ENCODE peak calls at places on chromosomes 13 and 19, in six cellular contexts. V is neural progenitor cell, F is HFF-Myc, M is RWPE1, J is epithelial cell of proximal tubule, O is endodermal cell. W is an unnamed sample.

GRCh38 chr13:19634129-19634740 is 776 bp downstream of the MPHOSPH8 start:
- DNase-seq in V (peak; percentile 19), J (no peak), F (no peak), M (no peak), O (peak; percentile 53), W (peak; percentile 33)

GRCh38 chr13:99307648-99308339 is 595 bp upstream of the GPR183 start:
- DNase-seq in O (peak; percentile 71), F (no peak), M (peak; percentile 21), V (no peak), J (peak; percentile 72), W (peak; percentile 38)

GRCh38 chr13:65710514-65710913 is 1519.6 kb downstream of the PCDH9 start:
- DNase-seq in J (no peak), O (no peak), M (no peak), F (no peak), V (no peak), W (no peak)

GRCh38 chr19:33606556-33606955 is 15.2 kb upstream of the CHST8 start:
- DNase-seq in V (no peak), M (no peak), O (no peak), F (no peak), J (no peak), W (no peak)

GRCh38 chr13:48411281-48412099 is 1.4 kb downstream of the LPAR6 start:
- DNase-seq in F (no peak), O (no peak), M (no peak), V (peak; percentile 11), J (no peak), W (peak; percentile 27)

GRCh38 chr13:91248249-91248648 is 99.2 kb upstream of the MIR17HG start:
- DNase-seq in O (no peak), M (no peak), F (no peak), J (no peak), V (no peak), W (no peak)

GRCh38 chr13:71877280-71877653 is 10.3 kb upstream of the DACH1 start:
- DNase-seq in F (no peak), V (peak; percentile 84), O (peak; percentile 78), J (no peak), M (no peak), W (no peak)

GRCh38 chr19:10036601-10037071 is 23.4 kb downstream of the RDH8 start:
- DNase-seq in V (no peak), O (no peak), F (no peak), J (peak; percentile 27), M (no peak), W (peak; percentile 28)

GRCh38 chr19:16153582-16154336 is 10.3 kb downstream of the HSH2D start:
- DNase-seq in M (no peak), F (no peak), O (peak; percentile 70), J (no peak), V (peak; percentile 46), W (no peak)

GRCh38 chr13:42110410-42111155 is 62.1 kb downstream of the DGKH start:
- DNase-seq in F (peak; percentile 87), J (peak; percentile 69), V (peak; percentile 60), M (peak; percentile 50), O (no peak), W (peak; percentile 82)

GRCh38 chr13:77789386-77789785 is 91.9 kb downstream of the SLAIN1 start:
- DNase-seq in V (no peak), O (no peak), F (no peak), M (no peak), J (no peak), W (no peak)

GRCh38 chr19:16899566-16900075 is 10.8 kb downstream of the F2RL3 start:
- DNase-seq in V (peak; percentile 62), F (no peak), M (no peak), O (peak; percentile 87), J (no peak), W (peak; percentile 62)

GRCh38 chr13:113329656-113330312 is 32.7 kb downstream of the LAMP1 start:
- DNase-seq in F (no peak), M (no peak), V (no peak), J (no peak), O (no peak), W (no peak)

GRCh38 chr19:16118489-16119033 is 6.9 kb downstream of the RAB8A start:
- DNase-seq in O (no peak), J (no peak), F (no peak), V (no peak), M (no peak), W (no peak)

GRCh38 chr13:21696865-21697448 is 26.1 kb downstream of the FGF9 start:
- DNase-seq in M (no peak), J (no peak), F (no peak), O (no peak), V (no peak), W (no peak)

GRCh38 chr19:54105796-54106195 is 3.1 kb downstream of the NDUFA3 start:
- DNase-seq in F (no peak), O (peak; percentile 35), J (no peak), M (no peak), V (no peak), W (no peak)

GRCh38 chr19:18415177-18415867 is 3.9 kb upstream of the SSBP4 start:
- DNase-seq in O (no peak), F (peak; percentile 89), M (no peak), J (no peak), V (no peak), W (no peak)

GRCh38 chr19:3458229-3458555 is 22.1 kb downstream of the SMIM24 start:
- DNase-seq in O (peak; percentile 76), V (peak; percentile 55), M (no peak), J (no peak), F (no peak), W (no peak)

GRCh38 chr13:98577823-98578285 is 947 bp upstream of the STK24 start:
- DNase-seq in F (no peak), V (no peak), M (no peak), O (peak; percentile 73), J (no peak), W (no peak)

GRCh38 chr19:38852231-38853044 is 2.7 kb upstream of the HNRNPL start:
- DNase-seq in M (peak; percentile 47), O (peak; percentile 77), V (peak; percentile 60), F (no peak), J (no peak), W (peak; percentile 58)

GRCh38 chr13:59250276-59250990 is 913.3 kb downstream of the DIAPH3 start:
- DNase-seq in J (no peak), F (no peak), M (no peak), V (no peak), O (no peak), W (no peak)

GRCh38 chr13:113860051-113860471 is 3.8 kb downstream of the GAS6 start:
- DNase-seq in O (peak; percentile 74), F (no peak), M (no peak), V (no peak), J (no peak), W (no peak)

GRCh38 chr13:78022164-78022877 is 103.7 kb upstream of the EDNRB start:
- DNase-seq in V (no peak), O (no peak), M (peak; percentile 18), J (peak; percentile 12), F (peak; percentile 31), W (peak; percentile 41)

GRCh38 chr19:35704218-35704617 is at the start of gene ZBTB32:
- DNase-seq in J (no peak), O (peak; percentile 91), M (peak; percentile 75), F (peak; percentile 14), V (peak; percentile 80), W (no peak)

GRCh38 chr13:27556109-27556508 is 64.2 kb downstream of the LNX2 start:
- DNase-seq in V (no peak), O (no peak), J (no peak), M (no peak), F (no peak), W (peak; percentile 83)

GRCh38 chr19:8074501-8074900 is 21.9 kb downstream of the CCL25 start:
- DNase-seq in M (no peak), V (no peak), F (no peak), J (no peak), O (peak; percentile 32), W (no peak)

GRCh38 chr19:56111601-56112312 is 9.3 kb downstream of the ZNF787 start:
- DNase-seq in V (peak; percentile 37), O (no peak), M (peak; percentile 17), F (no peak), J (no peak), W (no peak)

GRCh38 chr19:35357867-35358573 is at the start of gene FFAR3:
- DNase-seq in V (no peak), J (no peak), O (peak; percentile 26), M (no peak), F (no peak), W (peak; percentile 30)

DNA sequence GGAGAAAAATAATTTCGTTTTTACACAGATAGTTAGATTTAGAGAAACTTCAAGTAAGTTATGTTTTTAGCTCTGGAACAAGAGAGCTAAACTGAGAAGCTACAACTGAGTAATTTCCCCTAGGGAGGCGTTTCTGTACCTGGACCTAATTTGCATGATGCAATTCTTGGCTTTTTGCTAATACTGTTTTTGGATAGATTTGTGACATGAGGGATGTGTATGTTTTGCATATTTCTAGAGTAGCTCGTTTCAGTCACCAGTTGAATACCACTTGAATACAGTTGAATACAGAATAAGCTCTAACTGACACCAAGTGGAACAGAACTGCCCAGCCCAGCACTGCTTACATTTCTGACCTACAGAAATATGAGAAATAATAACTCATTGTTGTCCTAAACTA is 1227.9 kb upstream of the SPRY2 start:
- DNase-seq in J (no peak), F (no peak), M (no peak), O (no peak), V (no peak), W (no peak)
- TF ChIP-seq CTCF in J (no peak), F (no peak), M (no peak), O (no peak), V (no peak), W (no peak)

GRCh38 chr19:41377977-41378707 is 1.8 kb downstream of the TMEM91 start:
- DNase-seq in F (no peak), M (no peak), V (peak; percentile 65), O (peak; percentile 83), J (no peak), W (no peak)
- TF ChIP-seq CTCF in F (no peak), M (no peak), V (peak; percentile 47), O (peak; percentile 73), J (no peak), W (no peak)

DNA sequence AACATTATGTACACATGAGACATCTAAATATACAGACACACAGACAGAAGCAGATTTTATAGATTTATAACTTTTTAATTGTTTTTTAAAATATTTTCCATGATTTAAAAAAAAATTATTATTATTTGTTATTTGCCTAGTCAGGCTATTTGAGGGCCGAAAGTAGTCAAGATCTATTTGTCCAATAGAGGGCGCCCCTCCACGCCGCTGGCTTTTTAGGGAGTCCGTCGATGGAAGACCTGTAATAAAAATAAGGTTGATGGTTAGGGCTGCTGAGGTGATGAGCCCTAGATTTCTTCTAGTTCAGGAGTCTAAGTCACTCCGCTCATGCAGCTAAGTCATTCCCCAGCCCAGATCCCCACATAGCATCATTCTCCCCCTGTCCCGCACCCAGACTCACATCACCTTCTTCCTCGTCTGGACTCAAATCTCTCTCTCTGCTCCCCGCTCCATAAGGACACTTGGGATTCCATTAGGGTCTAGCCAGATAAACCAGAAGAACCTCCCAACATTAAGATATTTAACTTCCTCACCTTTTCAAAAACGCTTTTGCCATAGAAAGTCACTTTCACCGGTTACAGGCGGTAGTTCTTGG is 33.9 kb upstream of the CEACAM21 start:
- DNase-seq in M (no peak), F (no peak), V (peak; percentile 57), O (peak; percentile 88), J (no peak), W (peak; percentile 71)
- TF ChIP-seq CTCF in M (peak; percentile 43), F (peak; percentile 81), V (peak; percentile 61), O (peak; percentile 89), J (peak; percentile 78), W (peak; percentile 57)

DNA sequence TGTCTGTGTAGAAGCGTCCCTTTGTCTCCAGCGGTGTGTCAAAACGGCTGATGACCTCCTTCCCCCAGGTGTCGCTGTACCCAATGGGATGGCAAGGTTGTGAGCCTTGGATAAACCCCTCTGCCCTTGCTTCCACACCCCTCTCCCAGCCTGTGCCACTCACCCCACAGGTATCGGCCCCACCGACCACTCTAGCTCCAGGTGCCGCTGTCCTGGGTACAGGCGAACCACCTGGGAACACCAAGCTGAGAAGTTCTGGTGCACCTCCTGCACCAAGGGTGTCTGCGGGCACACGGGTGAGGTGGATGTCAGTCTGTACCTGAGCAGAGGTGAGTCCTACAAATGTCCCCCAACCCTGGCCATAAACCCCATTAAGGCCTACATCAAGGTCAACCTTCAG is 16.6 kb downstream of the MAN2B1 start:
- DNase-seq in F (no peak), M (no peak), O (no peak), V (no peak), J (no peak), W (no peak)
- TF ChIP-seq CTCF in F (no peak), M (no peak), O (no peak), V (no peak), J (no peak), W (no peak)